ENCODE peak calls at places on chromosome 16, in five cellular contexts. One of them, this sample, is unnamed.

GRCh38 chr16:31532120-31532519 is 4.4 kb downstream of the AHSP start:
- DNase-seq in GM23248: no peak
- DNase-seq in lower lobe of right lung: no peak
- DNase-seq in caudate nucleus: no peak
- DNase-seq in aorta: no peak
- DNase-seq in this sample: no peak

GRCh38 chr16:76428858-76429257 is 151.7 kb downstream of the CNTNAP4 start:
- DNase-seq in GM23248: no peak
- DNase-seq in lower lobe of right lung: no peak
- DNase-seq in aorta: no peak
- DNase-seq in caudate nucleus: no peak
- DNase-seq in this sample: no peak

GRCh38 chr16:27346818-27347217 is 33.0 kb downstream of the IL4R start:
- DNase-seq in lower lobe of right lung: no peak
- DNase-seq in GM23248: no peak
- DNase-seq in aorta: no peak
- DNase-seq in caudate nucleus: no peak
- DNase-seq in this sample: no peak

GRCh38 chr16:85718682-85719081 is 29.9 kb upstream of the GINS2 start:
- DNase-seq in GM23248: peak
- DNase-seq in caudate nucleus: no peak
- DNase-seq in aorta: no peak
- DNase-seq in lower lobe of right lung: no peak
- DNase-seq in this sample: no peak

GRCh38 chr16:23141033-23141432 is 8.2 kb downstream of the USP31 start:
- DNase-seq in aorta: no peak
- DNase-seq in lower lobe of right lung: no peak
- DNase-seq in GM23248: no peak
- DNase-seq in caudate nucleus: no peak
- DNase-seq in this sample: no peak

GRCh38 chr16:12236491-12237030 is 260.0 kb downstream of the SNX29 start:
- DNase-seq in lower lobe of right lung: no peak
- DNase-seq in aorta: no peak
- DNase-seq in caudate nucleus: no peak
- DNase-seq in GM23248: peak
- DNase-seq in this sample: no peak

GRCh38 chr16:76639685-76640289 is 362.6 kb downstream of the CNTNAP4 start:
- DNase-seq in GM23248: peak
- DNase-seq in lower lobe of right lung: no peak
- DNase-seq in aorta: no peak
- DNase-seq in caudate nucleus: no peak
- DNase-seq in this sample: no peak

GRCh38 chr16:10668322-10669045 is 26.2 kb downstream of the TEKT5 start:
- DNase-seq in caudate nucleus: peak
- DNase-seq in aorta: peak
- DNase-seq in GM23248: peak
- DNase-seq in lower lobe of right lung: no peak
- DNase-seq in this sample: peak

GRCh38 chr16:8370374-8371015 is 219.8 kb downstream of the TMEM114 start:
- DNase-seq in GM23248: peak
- DNase-seq in aorta: no peak
- DNase-seq in caudate nucleus: no peak
- DNase-seq in lower lobe of right lung: no peak
- DNase-seq in this sample: no peak

GRCh38 chr16:66880288-66881013 is at the start of gene PDP2:
- DNase-seq in caudate nucleus: peak
- DNase-seq in lower lobe of right lung: peak
- DNase-seq in aorta: peak
- DNase-seq in GM23248: peak
- DNase-seq in this sample: peak
- H3K27ac ChIP-seq in caudate nucleus: peak
- H3K27ac ChIP-seq in lower lobe of right lung: peak
- H3K27ac ChIP-seq in aorta: no peak
- H3K27ac ChIP-seq in GM23248: no peak
- H3K27ac ChIP-seq in this sample: peak

GRCh38 chr16:19583665-19584300 is 28.3 kb downstream of the VPS35L start:
- DNase-seq in aorta: no peak
- DNase-seq in lower lobe of right lung: no peak
- DNase-seq in GM23248: peak
- DNase-seq in caudate nucleus: no peak
- DNase-seq in this sample: no peak
- H3K27ac ChIP-seq in aorta: no peak
- H3K27ac ChIP-seq in lower lobe of right lung: no peak
- H3K27ac ChIP-seq in GM23248: no peak
- H3K27ac ChIP-seq in caudate nucleus: peak
- H3K27ac ChIP-seq in this sample: peak

GRCh38 chr16:53769787-53770186 is 65.8 kb downstream of the FTO start:
- DNase-seq in caudate nucleus: no peak
- DNase-seq in lower lobe of right lung: no peak
- DNase-seq in aorta: no peak
- DNase-seq in GM23248: no peak
- DNase-seq in this sample: no peak
- H3K27ac ChIP-seq in caudate nucleus: peak
- H3K27ac ChIP-seq in lower lobe of right lung: peak
- H3K27ac ChIP-seq in aorta: no peak
- H3K27ac ChIP-seq in GM23248: peak
- H3K27ac ChIP-seq in this sample: no peak

GRCh38 chr16:3058173-3059030 is 7.0 kb upstream of the IL32 start:
- DNase-seq in GM23248: peak
- DNase-seq in aorta: peak
- DNase-seq in caudate nucleus: peak
- DNase-seq in lower lobe of right lung: peak
- DNase-seq in this sample: peak
- H3K27ac ChIP-seq in GM23248: no peak
- H3K27ac ChIP-seq in aorta: no peak
- H3K27ac ChIP-seq in caudate nucleus: peak
- H3K27ac ChIP-seq in lower lobe of right lung: peak
- H3K27ac ChIP-seq in this sample: peak

GRCh38 chr16:78762222-78762621 is 662.8 kb downstream of the WWOX start:
- DNase-seq in lower lobe of right lung: no peak
- DNase-seq in aorta: no peak
- DNase-seq in GM23248: no peak
- DNase-seq in caudate nucleus: no peak
- DNase-seq in this sample: no peak
- H3K27ac ChIP-seq in lower lobe of right lung: no peak
- H3K27ac ChIP-seq in aorta: no peak
- H3K27ac ChIP-seq in GM23248: no peak
- H3K27ac ChIP-seq in caudate nucleus: no peak
- H3K27ac ChIP-seq in this sample: no peak

GRCh38 chr16:50323335-50324011 is 45.3 kb downstream of the BRD7 start:
- DNase-seq in aorta: no peak
- DNase-seq in lower lobe of right lung: no peak
- DNase-seq in caudate nucleus: no peak
- DNase-seq in GM23248: peak
- DNase-seq in this sample: no peak
- H3K27ac ChIP-seq in aorta: no peak
- H3K27ac ChIP-seq in lower lobe of right lung: no peak
- H3K27ac ChIP-seq in caudate nucleus: no peak
- H3K27ac ChIP-seq in GM23248: peak
- H3K27ac ChIP-seq in this sample: no peak

DNA sequence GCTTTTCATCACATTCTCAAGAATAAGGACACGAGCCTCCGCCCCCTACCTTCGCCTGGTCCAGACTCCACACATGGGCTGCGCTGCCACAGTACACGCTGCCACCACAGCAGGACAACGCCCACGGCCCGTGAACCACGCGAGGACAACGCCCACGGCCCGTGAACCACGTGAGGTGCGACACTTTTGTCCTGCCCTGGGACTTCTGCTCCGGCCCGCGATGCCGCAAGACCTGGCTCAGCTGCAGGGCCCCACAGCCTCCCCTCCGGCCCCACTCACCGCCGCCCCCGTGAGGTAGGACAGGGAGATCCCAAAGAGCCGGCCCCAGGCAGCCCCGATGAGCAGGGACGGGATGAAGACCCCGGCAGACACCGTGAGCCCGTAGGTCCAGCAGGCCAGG is 5.9 kb upstream of the CCDC154 start:
- DNase-seq in GM23248: no peak
- DNase-seq in lower lobe of right lung: no peak
- DNase-seq in aorta: no peak
- DNase-seq in caudate nucleus: no peak
- DNase-seq in this sample: no peak
- H3K27ac ChIP-seq in GM23248: no peak
- H3K27ac ChIP-seq in lower lobe of right lung: no peak
- H3K27ac ChIP-seq in aorta: no peak
- H3K27ac ChIP-seq in caudate nucleus: no peak
- H3K27ac ChIP-seq in this sample: no peak

DNA sequence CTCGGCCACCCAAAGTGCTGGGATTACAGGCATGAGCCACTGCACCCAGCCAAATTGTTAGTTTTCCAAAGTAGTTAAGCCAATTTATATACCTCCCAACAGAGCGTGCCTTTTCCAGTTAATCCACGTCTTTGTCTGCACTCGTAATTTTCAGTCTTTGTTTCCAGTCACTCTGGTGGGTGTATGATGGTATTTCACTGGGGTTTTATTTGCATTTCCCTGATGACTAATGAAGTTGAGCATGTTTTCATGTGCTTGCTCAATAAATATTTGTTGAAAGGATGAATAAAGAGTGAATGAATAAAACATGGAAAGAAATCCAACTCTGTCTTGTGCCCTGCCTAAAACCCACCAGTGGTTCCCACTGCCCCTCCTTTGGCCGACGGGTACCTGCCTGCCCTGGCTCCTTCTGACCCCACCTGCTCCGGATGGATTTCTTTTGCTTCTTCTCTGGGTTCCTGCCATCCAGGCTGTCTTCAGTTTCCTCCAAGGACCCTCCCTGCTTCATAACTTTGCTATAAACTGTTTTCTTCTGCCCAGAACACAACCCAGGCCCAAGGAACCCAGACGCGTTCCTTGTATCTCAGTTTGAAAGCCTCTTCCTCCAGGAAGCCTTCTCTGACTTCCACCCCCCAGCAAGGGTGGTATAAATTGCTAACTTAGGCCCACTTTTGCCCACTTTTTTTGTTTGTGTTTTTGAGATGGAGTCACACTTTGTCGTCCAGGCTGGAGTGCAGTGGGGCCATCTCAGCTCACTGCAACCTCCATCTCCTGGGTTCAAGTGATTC is 3.0 kb upstream of the ABCC1 start:
- DNase-seq in GM23248: peak
- DNase-seq in lower lobe of right lung: no peak
- DNase-seq in aorta: no peak
- DNase-seq in caudate nucleus: no peak
- DNase-seq in this sample: no peak
- H3K27ac ChIP-seq in GM23248: peak
- H3K27ac ChIP-seq in lower lobe of right lung: no peak
- H3K27ac ChIP-seq in aorta: no peak
- H3K27ac ChIP-seq in caudate nucleus: no peak
- H3K27ac ChIP-seq in this sample: no peak

DNA sequence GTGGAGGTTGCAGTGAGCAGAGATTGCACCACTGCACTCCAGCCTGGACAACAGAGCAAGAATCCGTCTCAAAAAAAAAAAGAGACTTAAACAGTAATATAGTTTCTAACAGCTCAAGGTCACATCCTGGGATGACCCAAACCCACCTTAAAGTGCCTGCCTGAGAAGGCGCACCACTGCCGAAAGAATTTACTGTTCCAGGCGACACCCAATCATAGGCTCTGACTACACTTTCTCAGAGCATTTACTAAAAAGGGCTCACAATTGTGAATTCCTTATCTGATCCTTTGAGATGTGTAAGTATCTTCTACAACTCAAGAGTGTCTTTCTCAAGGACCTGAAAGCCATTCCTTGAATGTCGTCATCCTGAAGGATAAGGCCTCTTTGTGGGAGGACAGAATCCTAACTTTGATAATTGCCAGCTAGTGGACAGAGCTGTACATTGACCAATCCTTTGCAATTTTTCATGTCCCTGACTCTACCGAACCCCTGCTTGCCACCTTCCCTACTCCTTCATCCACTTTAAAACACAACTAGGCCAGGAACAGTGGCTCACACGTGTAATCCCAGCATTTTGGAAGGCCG is 2.6 kb upstream of the ST3GAL2 start:
- DNase-seq in GM23248: no peak
- DNase-seq in caudate nucleus: no peak
- DNase-seq in aorta: no peak
- DNase-seq in lower lobe of right lung: no peak
- DNase-seq in this sample: no peak
- H3K27ac ChIP-seq in GM23248: no peak
- H3K27ac ChIP-seq in caudate nucleus: no peak
- H3K27ac ChIP-seq in aorta: no peak
- H3K27ac ChIP-seq in lower lobe of right lung: no peak
- H3K27ac ChIP-seq in this sample: no peak

This sample was measured in substantia nigra.